ENCODE peak calls at places on chromosome 5, in seven cellular contexts. One of them, this sample, is unnamed.

GRCh38 chr5:51484326-51484725 is 101.1 kb downstream of the ISL1 start:
- DNase-seq in EL: peak; percentile 53
- DNase-seq in WERI-Rb-1: no peak
- DNase-seq in NCI-H446: no peak
- DNase-seq in NCI-H1092: no peak
- DNase-seq in ELR: peak; percentile 47
- DNase-seq in midbrain: no peak
- DNase-seq in this sample: no peak

GRCh38 chr5:125575561-125576504 is 829.4 kb upstream of the ZNF608 start:
- DNase-seq in EL: peak; percentile 12
- DNase-seq in WERI-Rb-1: peak; percentile 89
- DNase-seq in NCI-H446: no peak
- DNase-seq in NCI-H1092: peak; percentile 38
- DNase-seq in ELR: no peak
- DNase-seq in midbrain: peak; percentile 69
- DNase-seq in this sample: no peak

GRCh38 chr5:157548513-157549282 is 26.9 kb downstream of the ADAM19 start:
- DNase-seq in EL: peak; percentile 92
- DNase-seq in WERI-Rb-1: no peak
- DNase-seq in NCI-H446: no peak
- DNase-seq in NCI-H1092: no peak
- DNase-seq in ELR: peak; percentile 84
- DNase-seq in midbrain: no peak
- DNase-seq in this sample: peak; percentile 90

GRCh38 chr5:172164773-172165212 is 23.2 kb downstream of the STK10 start:
- DNase-seq in EL: no peak
- DNase-seq in WERI-Rb-1: no peak
- DNase-seq in NCI-H446: no peak
- DNase-seq in NCI-H1092: no peak
- DNase-seq in ELR: no peak
- DNase-seq in midbrain: peak; percentile 60
- DNase-seq in this sample: peak; percentile 45

GRCh38 chr5:42514759-42515158 is 91.5 kb downstream of the GHR start:
- DNase-seq in EL: no peak
- DNase-seq in WERI-Rb-1: no peak
- DNase-seq in NCI-H446: no peak
- DNase-seq in NCI-H1092: no peak
- DNase-seq in ELR: no peak
- DNase-seq in midbrain: no peak
- DNase-seq in this sample: no peak

GRCh38 chr5:157269165-157269671 is 3.3 kb downstream of the CYFIP2 start:
- DNase-seq in EL: no peak
- DNase-seq in WERI-Rb-1: no peak
- DNase-seq in NCI-H446: no peak
- DNase-seq in NCI-H1092: no peak
- DNase-seq in ELR: no peak
- DNase-seq in midbrain: no peak
- DNase-seq in this sample: no peak

GRCh38 chr5:38645508-38645907 is 89.1 kb upstream of the LIFR start:
- DNase-seq in EL: no peak
- DNase-seq in WERI-Rb-1: no peak
- DNase-seq in NCI-H446: no peak
- DNase-seq in NCI-H1092: no peak
- DNase-seq in ELR: no peak
- DNase-seq in midbrain: no peak
- DNase-seq in this sample: no peak

GRCh38 chr5:95631991-95632675 is 12.2 kb downstream of the GPR150 start:
- DNase-seq in EL: peak; percentile 75
- DNase-seq in WERI-Rb-1: no peak
- DNase-seq in NCI-H446: no peak
- DNase-seq in NCI-H1092: no peak
- DNase-seq in ELR: peak; percentile 88
- DNase-seq in midbrain: no peak
- DNase-seq in this sample: peak; percentile 70

GRCh38 chr5:55911784-55912653 is 60.9 kb downstream of the IL31RA start:
- DNase-seq in EL: no peak
- DNase-seq in WERI-Rb-1: no peak
- DNase-seq in NCI-H446: no peak
- DNase-seq in NCI-H1092: no peak
- DNase-seq in ELR: peak; percentile 30
- DNase-seq in midbrain: no peak
- DNase-seq in this sample: peak; percentile 18

GRCh38 chr5:685262-686171 is 7.6 kb downstream of the TPPP start:
- DNase-seq in EL: no peak
- DNase-seq in WERI-Rb-1: no peak
- DNase-seq in NCI-H446: no peak
- DNase-seq in NCI-H1092: no peak
- DNase-seq in ELR: no peak
- DNase-seq in midbrain: no peak
- DNase-seq in this sample: no peak

GRCh38 chr5:115098041-115098702 is 71.5 kb downstream of the TRIM36 start:
- DNase-seq in EL: peak; percentile 54
- DNase-seq in WERI-Rb-1: peak; percentile 38
- DNase-seq in NCI-H446: peak; percentile 65
- DNase-seq in NCI-H1092: peak; percentile 0
- DNase-seq in ELR: peak; percentile 70
- DNase-seq in midbrain: peak; percentile 75
- DNase-seq in this sample: peak; percentile 60

GRCh38 chr5:442335-443238 is at the start of gene EXOC3:
- DNase-seq in EL: peak; percentile 77
- DNase-seq in WERI-Rb-1: peak; percentile 74
- DNase-seq in NCI-H446: peak; percentile 40
- DNase-seq in NCI-H1092: peak; percentile 61
- DNase-seq in ELR: peak; percentile 83
- DNase-seq in midbrain: peak; percentile 81
- DNase-seq in this sample: peak; percentile 56

GRCh38 chr5:73446631-73447233 is 1.8 kb downstream of the FOXD1 start:
- DNase-seq in EL: peak; percentile 27
- DNase-seq in WERI-Rb-1: peak; percentile 19
- DNase-seq in NCI-H446: no peak
- DNase-seq in NCI-H1092: no peak
- DNase-seq in ELR: peak; percentile 52
- DNase-seq in midbrain: no peak
- DNase-seq in this sample: no peak

GRCh38 chr5:32202394-32202793 is 28.3 kb upstream of the GOLPH3 start:
- DNase-seq in EL: no peak
- DNase-seq in WERI-Rb-1: no peak
- DNase-seq in NCI-H446: no peak
- DNase-seq in NCI-H1092: no peak
- DNase-seq in ELR: peak; percentile 7
- DNase-seq in midbrain: no peak
- DNase-seq in this sample: peak; percentile 88

GRCh38 chr5:56148453-56148971 is 84.6 kb downstream of the ANKRD55 start:
- DNase-seq in EL: no peak
- DNase-seq in WERI-Rb-1: peak; percentile 48
- DNase-seq in NCI-H446: no peak
- DNase-seq in NCI-H1092: peak; percentile 7
- DNase-seq in ELR: no peak
- DNase-seq in midbrain: no peak
- DNase-seq in this sample: no peak

GRCh38 chr5:144335561-144335960 is 164.9 kb downstream of the KCTD16 start:
- DNase-seq in EL: no peak
- DNase-seq in WERI-Rb-1: no peak
- DNase-seq in NCI-H446: no peak
- DNase-seq in NCI-H1092: peak; percentile 38
- DNase-seq in ELR: no peak
- DNase-seq in midbrain: no peak
- DNase-seq in this sample: no peak

GRCh38 chr5:118611332-118611945 is 376.9 kb downstream of the DTWD2 start:
- DNase-seq in EL: peak; percentile 33
- DNase-seq in WERI-Rb-1: peak; percentile 62
- DNase-seq in NCI-H446: no peak
- DNase-seq in NCI-H1092: no peak
- DNase-seq in ELR: no peak
- DNase-seq in midbrain: no peak
- DNase-seq in this sample: peak; percentile 17

GRCh38 chr5:170746081-170746951 is 37.2 kb upstream of the GABRP start:
- DNase-seq in EL: no peak
- DNase-seq in WERI-Rb-1: no peak
- DNase-seq in NCI-H446: no peak
- DNase-seq in NCI-H1092: no peak
- DNase-seq in ELR: no peak
- DNase-seq in midbrain: no peak
- DNase-seq in this sample: no peak

GRCh38 chr5:81425569-81425968 is 31.6 kb upstream of the ACOT12 start:
- DNase-seq in EL: peak; percentile 53
- DNase-seq in WERI-Rb-1: no peak
- DNase-seq in NCI-H446: peak; percentile 18
- DNase-seq in NCI-H1092: peak; percentile 24
- DNase-seq in ELR: peak; percentile 80
- DNase-seq in midbrain: peak; percentile 42
- DNase-seq in this sample: peak; percentile 65

GRCh38 chr5:75368391-75368790 is 31.4 kb downstream of the HMGCR start:
- DNase-seq in EL: peak; percentile 64
- DNase-seq in WERI-Rb-1: no peak
- DNase-seq in NCI-H446: no peak
- DNase-seq in NCI-H1092: no peak
- DNase-seq in ELR: peak; percentile 85
- DNase-seq in midbrain: no peak
- DNase-seq in this sample: peak; percentile 85

GRCh38 chr5:82591021-82591515 is 312.9 kb upstream of the RPS23 start:
- DNase-seq in EL: no peak
- DNase-seq in WERI-Rb-1: no peak
- DNase-seq in NCI-H446: no peak
- DNase-seq in NCI-H1092: no peak
- DNase-seq in ELR: peak; percentile 1
- DNase-seq in midbrain: no peak
- DNase-seq in this sample: no peak

GRCh38 chr5:82991678-82992323 is 85.4 kb downstream of the TMEM167A start:
- DNase-seq in EL: no peak
- DNase-seq in WERI-Rb-1: no peak
- DNase-seq in NCI-H446: no peak
- DNase-seq in NCI-H1092: no peak
- DNase-seq in ELR: peak; percentile 60
- DNase-seq in midbrain: no peak
- DNase-seq in this sample: peak; percentile 38

GRCh38 chr5:39430461-39430860 is 5.7 kb upstream of the DAB2 start:
- DNase-seq in EL: no peak
- DNase-seq in WERI-Rb-1: no peak
- DNase-seq in NCI-H446: no peak
- DNase-seq in NCI-H1092: no peak
- DNase-seq in ELR: no peak
- DNase-seq in midbrain: no peak
- DNase-seq in this sample: no peak

GRCh38 chr5:83404182-83404712 is 67.3 kb upstream of the VCAN start:
- DNase-seq in EL: no peak
- DNase-seq in WERI-Rb-1: no peak
- DNase-seq in NCI-H446: no peak
- DNase-seq in NCI-H1092: no peak
- DNase-seq in ELR: no peak
- DNase-seq in midbrain: no peak
- DNase-seq in this sample: no peak

GRCh38 chr5:132102101-132102701 is 28.6 kb downstream of the CSF2 start:
- DNase-seq in EL: no peak
- DNase-seq in WERI-Rb-1: no peak
- DNase-seq in NCI-H446: no peak
- DNase-seq in NCI-H1092: no peak
- DNase-seq in ELR: peak; percentile 43
- DNase-seq in midbrain: no peak
- DNase-seq in this sample: no peak

GRCh38 chr5:77867914-77868313 is 91.8 kb upstream of the TBCA start:
- DNase-seq in EL: no peak
- DNase-seq in WERI-Rb-1: no peak
- DNase-seq in NCI-H446: no peak
- DNase-seq in NCI-H1092: no peak
- DNase-seq in ELR: peak; percentile 34
- DNase-seq in midbrain: peak; percentile 59
- DNase-seq in this sample: no peak

GRCh38 chr5:173925449-173926071 is 37.4 kb downstream of the CPEB4 start:
- DNase-seq in EL: peak; percentile 42
- DNase-seq in WERI-Rb-1: peak; percentile 58
- DNase-seq in NCI-H446: no peak
- DNase-seq in NCI-H1092: no peak
- DNase-seq in ELR: peak; percentile 63
- DNase-seq in midbrain: peak; percentile 65
- DNase-seq in this sample: peak; percentile 57

GRCh38 chr5:160656961-160657570 is 194.9 kb downstream of the ATP10B start:
- DNase-seq in EL: no peak
- DNase-seq in WERI-Rb-1: no peak
- DNase-seq in NCI-H446: no peak
- DNase-seq in NCI-H1092: no peak
- DNase-seq in ELR: no peak
- DNase-seq in midbrain: no peak
- DNase-seq in this sample: no peak

GRCh38 chr5:107388111-107388861 is 282.5 kb downstream of the EFNA5 start:
- DNase-seq in EL: peak; percentile 87
- DNase-seq in WERI-Rb-1: no peak
- DNase-seq in NCI-H446: peak; percentile 23
- DNase-seq in NCI-H1092: no peak
- DNase-seq in ELR: peak; percentile 66
- DNase-seq in midbrain: no peak
- DNase-seq in this sample: peak; percentile 83

GRCh38 chr5:1833264-1834021 is 32.2 kb downstream of the NDUFS6 start:
- DNase-seq in EL: no peak
- DNase-seq in WERI-Rb-1: no peak
- DNase-seq in NCI-H446: no peak
- DNase-seq in NCI-H1092: no peak
- DNase-seq in ELR: no peak
- DNase-seq in midbrain: no peak
- DNase-seq in this sample: no peak

GRCh38 chr5:180172447-180173197 is 36.4 kb downstream of the RASGEF1C start:
- DNase-seq in EL: no peak
- DNase-seq in WERI-Rb-1: no peak
- DNase-seq in NCI-H446: no peak
- DNase-seq in NCI-H1092: peak; percentile 43
- DNase-seq in ELR: no peak
- DNase-seq in midbrain: peak; percentile 57
- DNase-seq in this sample: no peak

GRCh38 chr5:38582662-38583061 is 26.2 kb upstream of the LIFR start:
- DNase-seq in EL: no peak
- DNase-seq in WERI-Rb-1: no peak
- DNase-seq in NCI-H446: no peak
- DNase-seq in NCI-H1092: no peak
- DNase-seq in ELR: no peak
- DNase-seq in midbrain: no peak
- DNase-seq in this sample: no peak

GRCh38 chr5:15533124-15533893 is 33.3 kb downstream of the FBXL7 start:
- DNase-seq in EL: peak; percentile 66
- DNase-seq in WERI-Rb-1: no peak
- DNase-seq in NCI-H446: no peak
- DNase-seq in NCI-H1092: no peak
- DNase-seq in ELR: peak; percentile 45
- DNase-seq in midbrain: no peak
- DNase-seq in this sample: peak; percentile 55

GRCh38 chr5:179122411-179123108 is 62.4 kb downstream of the ZNF354C start:
- DNase-seq in EL: no peak
- DNase-seq in WERI-Rb-1: no peak
- DNase-seq in NCI-H446: no peak
- DNase-seq in NCI-H1092: no peak
- DNase-seq in ELR: no peak
- DNase-seq in midbrain: no peak
- DNase-seq in this sample: no peak